ENCODE peak calls at places on chromosomes 5 and 9, in nine cellular contexts. One of them, this sample, is unnamed.

GRCh38 chr5:112762113-112762810 is 24.6 kb downstream of the APC start:
- DNase-seq in aorta: no peak
- DNase-seq in effector memory CD4-positive, alpha-beta T cell: no peak
- DNase-seq in pancreas: no peak
- DNase-seq in adrenal gland: no peak
- DNase-seq in coronary artery: no peak
- DNase-seq in uterus: no peak
- DNase-seq in WERI-Rb-1: no peak
- DNase-seq in fibroblast of lung: peak
- DNase-seq in this sample: no peak

GRCh38 chr5:176714067-176714466 is 66.8 kb downstream of the TSPAN17 start:
- DNase-seq in aorta: no peak
- DNase-seq in effector memory CD4-positive, alpha-beta T cell: no peak
- DNase-seq in pancreas: no peak
- DNase-seq in adrenal gland: no peak
- DNase-seq in coronary artery: no peak
- DNase-seq in uterus: no peak
- DNase-seq in WERI-Rb-1: no peak
- DNase-seq in fibroblast of lung: peak
- DNase-seq in this sample: no peak

GRCh38 chr9:104984994-104985393 is 57.0 kb upstream of the ABCA1 start:
- DNase-seq in aorta: no peak
- DNase-seq in effector memory CD4-positive, alpha-beta T cell: no peak
- DNase-seq in pancreas: no peak
- DNase-seq in adrenal gland: no peak
- DNase-seq in coronary artery: no peak
- DNase-seq in uterus: no peak
- DNase-seq in WERI-Rb-1: peak
- DNase-seq in fibroblast of lung: no peak
- DNase-seq in this sample: no peak

GRCh38 chr5:72255237-72255636 is 64.8 kb downstream of the MRPS27 start:
- DNase-seq in aorta: no peak
- DNase-seq in effector memory CD4-positive, alpha-beta T cell: no peak
- DNase-seq in pancreas: no peak
- DNase-seq in adrenal gland: no peak
- DNase-seq in coronary artery: no peak
- DNase-seq in uterus: no peak
- DNase-seq in WERI-Rb-1: no peak
- DNase-seq in fibroblast of lung: no peak
- DNase-seq in this sample: no peak

GRCh38 chr5:168822745-168823281 is 243.6 kb upstream of the PANK3 start:
- DNase-seq in aorta: no peak
- DNase-seq in effector memory CD4-positive, alpha-beta T cell: no peak
- DNase-seq in pancreas: no peak
- DNase-seq in adrenal gland: no peak
- DNase-seq in coronary artery: no peak
- DNase-seq in uterus: no peak
- DNase-seq in WERI-Rb-1: no peak
- DNase-seq in fibroblast of lung: peak
- DNase-seq in this sample: no peak

GRCh38 chr5:68644971-68645370 is 429.4 kb downstream of the PIK3R1 start:
- DNase-seq in aorta: no peak
- DNase-seq in effector memory CD4-positive, alpha-beta T cell: no peak
- DNase-seq in pancreas: no peak
- DNase-seq in adrenal gland: no peak
- DNase-seq in coronary artery: no peak
- DNase-seq in uterus: no peak
- DNase-seq in WERI-Rb-1: no peak
- DNase-seq in fibroblast of lung: no peak
- DNase-seq in this sample: no peak

GRCh38 chr5:40033411-40033810 is 608.6 kb upstream of the DAB2 start:
- DNase-seq in aorta: no peak
- DNase-seq in effector memory CD4-positive, alpha-beta T cell: no peak
- DNase-seq in pancreas: no peak
- DNase-seq in adrenal gland: no peak
- DNase-seq in coronary artery: no peak
- DNase-seq in uterus: no peak
- DNase-seq in WERI-Rb-1: no peak
- DNase-seq in fibroblast of lung: no peak
- DNase-seq in this sample: no peak

GRCh38 chr5:43315262-43315661 is 2.0 kb upstream of the HMGCS1 start:
- DNase-seq in aorta: no peak
- DNase-seq in effector memory CD4-positive, alpha-beta T cell: no peak
- DNase-seq in pancreas: no peak
- DNase-seq in adrenal gland: no peak
- DNase-seq in coronary artery: no peak
- DNase-seq in uterus: no peak
- DNase-seq in WERI-Rb-1: no peak
- DNase-seq in fibroblast of lung: peak
- DNase-seq in this sample: no peak

GRCh38 chr5:60092671-60093422 is 199.3 kb upstream of the PDE4D start:
- DNase-seq in aorta: no peak
- DNase-seq in effector memory CD4-positive, alpha-beta T cell: no peak
- DNase-seq in pancreas: no peak
- DNase-seq in adrenal gland: no peak
- DNase-seq in coronary artery: no peak
- DNase-seq in uterus: no peak
- DNase-seq in WERI-Rb-1: no peak
- DNase-seq in fibroblast of lung: peak
- DNase-seq in this sample: no peak

GRCh38 chr5:137481596-137481995 is 17.5 kb downstream of the SPOCK1 start:
- DNase-seq in aorta: no peak
- DNase-seq in effector memory CD4-positive, alpha-beta T cell: no peak
- DNase-seq in pancreas: no peak
- DNase-seq in adrenal gland: no peak
- DNase-seq in coronary artery: no peak
- DNase-seq in uterus: no peak
- DNase-seq in WERI-Rb-1: no peak
- DNase-seq in fibroblast of lung: peak
- DNase-seq in this sample: no peak

GRCh38 chr9:121445986-121446385 is 53.7 kb downstream of the GGTA1 start:
- DNase-seq in aorta: no peak
- DNase-seq in effector memory CD4-positive, alpha-beta T cell: no peak
- DNase-seq in pancreas: no peak
- DNase-seq in adrenal gland: no peak
- DNase-seq in coronary artery: no peak
- DNase-seq in uterus: no peak
- DNase-seq in WERI-Rb-1: no peak
- DNase-seq in fibroblast of lung: no peak
- DNase-seq in this sample: no peak

GRCh38 chr9:79123419-79123818 is 448.3 kb upstream of the TLE4 start:
- DNase-seq in aorta: no peak
- DNase-seq in effector memory CD4-positive, alpha-beta T cell: no peak
- DNase-seq in pancreas: no peak
- DNase-seq in adrenal gland: no peak
- DNase-seq in coronary artery: no peak
- DNase-seq in uterus: no peak
- DNase-seq in WERI-Rb-1: no peak
- DNase-seq in fibroblast of lung: peak
- DNase-seq in this sample: no peak

GRCh38 chr5:177301503-177302165 is 1.9 kb downstream of the RAB24 start:
- DNase-seq in aorta: no peak
- DNase-seq in effector memory CD4-positive, alpha-beta T cell: peak
- DNase-seq in pancreas: peak
- DNase-seq in adrenal gland: peak
- DNase-seq in coronary artery: no peak
- DNase-seq in uterus: no peak
- DNase-seq in WERI-Rb-1: no peak
- DNase-seq in fibroblast of lung: peak
- DNase-seq in this sample: no peak

GRCh38 chr5:122761115-122761514 is 13.8 kb upstream of the SNX2 start:
- DNase-seq in aorta: no peak
- DNase-seq in effector memory CD4-positive, alpha-beta T cell: no peak
- DNase-seq in pancreas: no peak
- DNase-seq in adrenal gland: no peak
- DNase-seq in coronary artery: no peak
- DNase-seq in uterus: no peak
- DNase-seq in WERI-Rb-1: no peak
- DNase-seq in fibroblast of lung: no peak
- DNase-seq in this sample: no peak
- H3K27ac ChIP-seq in aorta: no peak
- H3K27ac ChIP-seq in effector memory CD4-positive, alpha-beta T cell: no peak
- H3K27ac ChIP-seq in pancreas: no peak
- H3K27ac ChIP-seq in adrenal gland: no peak
- H3K27ac ChIP-seq in coronary artery: no peak
- H3K27ac ChIP-seq in uterus: no peak
- H3K27ac ChIP-seq in WERI-Rb-1: no peak
- H3K27ac ChIP-seq in fibroblast of lung: no peak
- H3K27ac ChIP-seq in this sample: no peak

DNA sequence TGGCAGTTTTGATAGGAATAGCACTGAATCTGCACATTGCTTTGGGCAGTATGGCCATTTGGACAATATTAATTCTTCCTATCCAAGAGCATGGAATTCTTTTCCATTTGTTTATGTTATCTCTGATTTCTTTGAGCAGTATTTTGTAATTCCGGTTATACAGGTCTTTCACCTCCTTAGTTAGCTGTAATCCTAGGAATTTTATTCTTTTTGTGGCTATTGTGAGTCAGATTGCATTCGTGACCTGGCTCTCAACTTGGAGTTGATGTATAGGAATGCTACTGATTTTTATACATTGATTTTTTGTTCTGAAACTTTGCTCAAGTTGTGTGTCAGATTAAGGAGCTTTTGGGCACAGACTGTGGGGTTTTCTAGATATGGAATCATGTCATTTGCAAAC is 24.0 kb downstream of the TMEM161B start:
- DNase-seq in aorta: no peak
- DNase-seq in effector memory CD4-positive, alpha-beta T cell: no peak
- DNase-seq in pancreas: no peak
- DNase-seq in adrenal gland: no peak
- DNase-seq in coronary artery: no peak
- DNase-seq in uterus: no peak
- DNase-seq in WERI-Rb-1: no peak
- DNase-seq in fibroblast of lung: peak
- DNase-seq in this sample: no peak
- H3K27ac ChIP-seq in aorta: no peak
- H3K27ac ChIP-seq in effector memory CD4-positive, alpha-beta T cell: no peak
- H3K27ac ChIP-seq in pancreas: no peak
- H3K27ac ChIP-seq in adrenal gland: no peak
- H3K27ac ChIP-seq in coronary artery: no peak
- H3K27ac ChIP-seq in uterus: no peak
- H3K27ac ChIP-seq in WERI-Rb-1: no peak
- H3K27ac ChIP-seq in fibroblast of lung: no peak
- H3K27ac ChIP-seq in this sample: no peak

GRCh38 chr5:139663207-139663606 is 15.1 kb downstream of the CXXC5 start:
- DNase-seq in aorta: no peak
- DNase-seq in effector memory CD4-positive, alpha-beta T cell: no peak
- DNase-seq in pancreas: no peak
- DNase-seq in adrenal gland: no peak
- DNase-seq in coronary artery: no peak
- DNase-seq in uterus: no peak
- DNase-seq in WERI-Rb-1: no peak
- DNase-seq in fibroblast of lung: no peak
- DNase-seq in this sample: no peak

GRCh38 chr5:139662617-139663016 is 14.5 kb downstream of the CXXC5 start:
- DNase-seq in aorta: no peak
- DNase-seq in effector memory CD4-positive, alpha-beta T cell: no peak
- DNase-seq in pancreas: no peak
- DNase-seq in adrenal gland: no peak
- DNase-seq in coronary artery: no peak
- DNase-seq in uterus: no peak
- DNase-seq in WERI-Rb-1: no peak
- DNase-seq in fibroblast of lung: no peak
- DNase-seq in this sample: no peak

GRCh38 chr5:139659673-139660072 is 11.5 kb downstream of the CXXC5 start:
- DNase-seq in aorta: no peak
- DNase-seq in effector memory CD4-positive, alpha-beta T cell: no peak
- DNase-seq in pancreas: no peak
- DNase-seq in adrenal gland: no peak
- DNase-seq in coronary artery: no peak
- DNase-seq in uterus: no peak
- DNase-seq in WERI-Rb-1: no peak
- DNase-seq in fibroblast of lung: peak
- DNase-seq in this sample: no peak

GRCh38 chr5:139660105-139660915 is 12.2 kb downstream of the CXXC5 start:
- DNase-seq in aorta: peak
- DNase-seq in effector memory CD4-positive, alpha-beta T cell: no peak
- DNase-seq in pancreas: peak
- DNase-seq in adrenal gland: peak
- DNase-seq in coronary artery: peak
- DNase-seq in uterus: no peak
- DNase-seq in WERI-Rb-1: no peak
- DNase-seq in fibroblast of lung: no peak
- DNase-seq in this sample: no peak

DNA sequence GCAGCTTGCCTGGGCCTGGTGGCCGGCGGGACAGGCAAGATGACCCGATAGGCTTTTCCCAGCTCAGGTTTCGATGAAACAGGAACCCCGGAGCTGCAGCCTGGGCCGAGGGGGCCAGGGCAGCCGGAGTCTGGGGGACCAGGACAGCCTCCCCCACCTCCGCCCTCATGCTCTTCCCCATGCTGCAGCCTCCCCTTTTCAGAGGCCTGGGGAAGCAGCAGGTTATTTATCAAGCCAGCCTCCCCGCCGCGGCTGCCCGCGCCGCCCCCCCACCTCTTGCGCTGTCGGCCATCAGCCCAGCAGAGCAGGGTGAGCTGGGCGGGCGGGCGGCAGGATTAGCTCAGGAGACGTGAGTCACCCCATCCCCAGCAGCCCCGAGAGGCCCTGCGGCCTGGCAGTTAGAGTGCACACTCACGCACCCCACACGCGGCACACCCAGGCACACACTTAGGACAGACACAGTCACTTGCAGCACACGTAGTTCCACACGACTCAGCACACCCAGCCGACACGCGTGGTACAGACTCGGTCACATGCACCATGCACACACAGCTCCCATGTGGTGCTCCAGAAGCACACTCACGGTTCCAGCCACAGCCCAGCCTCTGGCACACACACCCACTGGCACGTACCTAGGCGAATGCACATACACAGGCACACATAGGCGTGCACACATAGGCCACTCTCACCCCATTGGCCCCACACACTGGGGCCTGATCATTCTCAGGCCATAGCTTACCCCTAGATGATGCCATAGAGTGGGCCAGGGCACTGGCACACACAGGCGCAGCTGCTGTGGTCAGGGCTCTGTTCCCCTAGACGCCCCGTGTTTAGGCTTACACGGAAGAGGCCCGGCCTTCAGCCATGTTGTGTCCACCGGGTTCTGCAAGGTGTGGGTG is 13.0 kb downstream of the CXXC5 start:
- DNase-seq in aorta: peak
- DNase-seq in effector memory CD4-positive, alpha-beta T cell: no peak
- DNase-seq in pancreas: peak
- DNase-seq in adrenal gland: peak
- DNase-seq in coronary artery: peak
- DNase-seq in uterus: peak
- DNase-seq in WERI-Rb-1: peak
- DNase-seq in fibroblast of lung: peak
- DNase-seq in this sample: no peak
- H3K27ac ChIP-seq in aorta: peak
- H3K27ac ChIP-seq in effector memory CD4-positive, alpha-beta T cell: no peak
- H3K27ac ChIP-seq in pancreas: peak
- H3K27ac ChIP-seq in adrenal gland: peak
- H3K27ac ChIP-seq in coronary artery: peak
- H3K27ac ChIP-seq in uterus: peak
- H3K27ac ChIP-seq in WERI-Rb-1: peak
- H3K27ac ChIP-seq in fibroblast of lung: peak
- H3K27ac ChIP-seq in this sample: peak

DNA sequence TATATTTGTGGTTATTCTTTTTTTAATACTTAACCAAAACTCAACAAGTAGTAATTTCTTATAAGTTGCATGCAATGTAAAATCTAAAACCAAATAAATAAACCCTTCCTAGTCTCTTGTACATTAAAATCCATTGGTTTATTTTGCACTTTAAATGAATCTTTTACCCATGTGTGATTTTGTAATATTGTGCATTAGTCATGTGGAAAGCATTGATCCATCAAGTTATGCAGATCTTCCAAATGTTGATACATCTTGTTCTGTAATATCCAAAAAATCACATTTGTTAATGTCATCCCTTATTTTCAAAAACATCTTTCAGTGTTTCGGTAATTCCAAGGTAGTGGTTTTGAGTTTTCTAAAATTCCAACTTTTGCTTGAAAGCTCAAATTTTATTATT is 63.3 kb downstream of the CWC27 start:
- DNase-seq in aorta: no peak
- DNase-seq in effector memory CD4-positive, alpha-beta T cell: no peak
- DNase-seq in pancreas: no peak
- DNase-seq in adrenal gland: no peak
- DNase-seq in coronary artery: no peak
- DNase-seq in uterus: no peak
- DNase-seq in WERI-Rb-1: no peak
- DNase-seq in fibroblast of lung: no peak
- DNase-seq in this sample: no peak
- H3K27ac ChIP-seq in aorta: no peak
- H3K27ac ChIP-seq in effector memory CD4-positive, alpha-beta T cell: no peak
- H3K27ac ChIP-seq in pancreas: no peak
- H3K27ac ChIP-seq in adrenal gland: no peak
- H3K27ac ChIP-seq in coronary artery: no peak
- H3K27ac ChIP-seq in uterus: no peak
- H3K27ac ChIP-seq in WERI-Rb-1: no peak
- H3K27ac ChIP-seq in fibroblast of lung: no peak
- H3K27ac ChIP-seq in this sample: no peak